ENCODE peak calls at places on chromosomes 1 and 21, in four cellular contexts. G is stimulated activated CD8-positive, alpha-beta memory T cell treated with anti-CD3 and anti-CD28 coated beads, Interleukin-15, amount 100 ng/mL, for 1 hour; J is right cardiac atrium; S is neuronal stem cell. B is an unnamed sample.

GRCh38 chr1:43293896-43294760 is 6.7 kb upstream of the TIE1 start:
- DNase-seq in G (no peak), J (no peak), S (no peak), B (peak)

GRCh38 chr1:78005755-78006154 is 1.0 kb downstream of the DNAJB4 start:
- DNase-seq in G (no peak), J (no peak), S (no peak), B (peak)

GRCh38 chr21:26941436-26941835 is 25.5 kb downstream of the ADAMTS5 start:
- DNase-seq in G (no peak), J (no peak), S (no peak), B (no peak)

GRCh38 chr1:60911980-60912692 is 170.2 kb upstream of the NFIA start:
- DNase-seq in G (no peak), J (peak), S (no peak), B (no peak)

GRCh38 chr1:201501144-201501543 is 5.8 kb downstream of the CSRP1 start:
- DNase-seq in G (no peak), J (peak), S (no peak), B (peak)

GRCh38 chr1:226884966-226885820 is 14.8 kb downstream of the PSEN2 start:
- DNase-seq in G (no peak), J (no peak), S (no peak), B (no peak)

GRCh38 chr1:198231776-198232175 is 75.0 kb downstream of the NEK7 start:
- DNase-seq in G (no peak), J (no peak), S (no peak), B (no peak)

GRCh38 chr1:47944561-47944960 is 52.6 kb downstream of the TRABD2B start:
- DNase-seq in G (no peak), J (peak), S (no peak), B (no peak)

GRCh38 chr1:33726274-33726804 is 137.5 kb upstream of the HMGB4 start:
- DNase-seq in G (no peak), J (no peak), S (no peak), B (no peak)

GRCh38 chr1:183306317-183307042 is 111.7 kb downstream of the NMNAT2 start:
- DNase-seq in G (no peak), J (no peak), S (no peak), B (peak)

GRCh38 chr1:21342961-21343838 is 52.9 kb upstream of the ECE1 start:
- DNase-seq in G (no peak), J (peak), S (no peak), B (no peak)

GRCh38 chr21:35195232-35195631 is 146.1 kb upstream of the RUNX1 start:
- DNase-seq in G (no peak), J (no peak), S (no peak), B (peak)

GRCh38 chr1:93979718-93980319 is 70.6 kb upstream of the GCLM start:
- DNase-seq in G (no peak), J (peak), S (no peak), B (no peak)

GRCh38 chr1:229563701-229564100 is 5.2 kb upstream of the ABCB10 start:
- DNase-seq in G (no peak), J (no peak), S (no peak), B (no peak)

GRCh38 chr21:33067045-33067444 is 2.9 kb upstream of the OLIG1 start:
- DNase-seq in G (no peak), J (no peak), S (no peak), B (no peak)

GRCh38 chr1:212566522-212567479 is 41.8 kb upstream of the ATF3 start:
- DNase-seq in G (no peak), J (peak), S (no peak), B (peak)

GRCh38 chr1:23369335-23370013 is at the start of gene ZNF436:
- DNase-seq in G (no peak), J (peak), S (no peak), B (peak)

GRCh38 chr1:239786464-239786863 is 305.2 kb upstream of the FMN2 start:
- DNase-seq in G (no peak), J (no peak), S (no peak), B (no peak)

GRCh38 chr21:38136201-38136600 is 120.6 kb upstream of the KCNJ15 start:
- DNase-seq in G (no peak), J (no peak), S (no peak), B (peak)

GRCh38 chr1:25927541-25928265 is 21.5 kb upstream of the STMN1 start:
- DNase-seq in G (no peak), J (no peak), S (peak), B (no peak)